ENCODE peak calls at places on chromosome 17, in four cellular contexts. G, U, F and C are unnamed samples.
A peak's percentile ranks its signal among the peaks of the same experiment; 100 is the strongest.

GRCh38 chr17:37148171-37148570 is 199.4 kb downstream of the AATF start:
- DNase-seq in U (no peak), F (no peak), G (no peak), C (no peak)

GRCh38 chr17:7852919-7853692 is 1.8 kb upstream of the TMEM88 start:
- DNase-seq in U (no peak), G (no peak), F (no peak), C (no peak)

GRCh38 chr17:77214743-77215142 is 74.0 kb downstream of the SEC14L1 start:
- DNase-seq in U (no peak), F (peak; percentile 65), G (no peak), C (peak; percentile 65)

GRCh38 chr17:83200746-83201145 is 121.3 kb downstream of the METRNL start:
- DNase-seq in F (no peak), U (no peak), G (no peak), C (no peak)

GRCh38 chr17:58643147-58643546 is 48.7 kb downstream of the TEX14 start:
- DNase-seq in G (no peak), F (no peak), U (no peak), C (no peak)

GRCh38 chr17:81518113-81518784 is 5.7 kb upstream of the ACTG1 start:
- DNase-seq in G (no peak), U (no peak), F (no peak), C (no peak)

GRCh38 chr17:82734987-82735866 is at the start of gene FN3K:
- DNase-seq in F (peak; percentile 48), U (peak; percentile 92), G (no peak), C (no peak)

GRCh38 chr17:77331161-77331864 is 190.5 kb downstream of the SEC14L1 start:
- DNase-seq in U (peak; percentile 83), G (peak; percentile 75), F (peak; percentile 84), C (peak; percentile 90)

GRCh38 chr17:76735586-76736348 is 1.4 kb downstream of the SRSF2 start:
- DNase-seq in G (no peak), U (no peak), F (no peak), C (no peak)

GRCh38 chr17:75689441-75689873 is 22.3 kb downstream of the SAP30BP start:
- DNase-seq in F (no peak), U (no peak), G (peak; percentile 60), C (no peak)

GRCh38 chr17:42618442-42619150 is 9.1 kb downstream of the TUBG1 start:
- DNase-seq in F (peak; percentile 82), U (peak; percentile 65), G (peak; percentile 93), C (no peak)

GRCh38 chr17:7191571-7192270 is 12.6 kb upstream of the ASGR1 start:
- DNase-seq in U (peak; percentile 37), G (no peak), F (peak; percentile 50), C (peak; percentile 80)

GRCh38 chr17:17048106-17048505 is 5.8 kb downstream of the MPRIP start:
- DNase-seq in U (no peak), F (no peak), G (no peak), C (no peak)

GRCh38 chr17:80265205-80266068 is 4.8 kb downstream of the RNF213 start:
- DNase-seq in G (peak; percentile 84), F (no peak), U (no peak), C (no peak)

GRCh38 chr17:47785538-47786123 is 36.0 kb downstream of the OSBPL7 start:
- DNase-seq in F (peak; percentile 52), G (no peak), U (peak; percentile 63), C (peak; percentile 48)

GRCh38 chr17:7557825-7558543 is 566 bp upstream of the TNFSF13 start:
- DNase-seq in G (no peak), U (no peak), F (peak; percentile 52), C (no peak)

GRCh38 chr17:13395346-13395745 is 206.4 kb downstream of the HS3ST3A1 start:
- DNase-seq in G (no peak), F (no peak), U (no peak), C (no peak)

GRCh38 chr17:13395872-13396271 is 205.9 kb downstream of the HS3ST3A1 start:
- DNase-seq in U (no peak), G (no peak), F (no peak), C (no peak)

GRCh38 chr17:13398091-13398490 is 203.6 kb downstream of the HS3ST3A1 start:
- DNase-seq in F (no peak), G (no peak), U (no peak), C (no peak)

GRCh38 chr17:13398853-13399252 is 202.9 kb downstream of the HS3ST3A1 start:
- DNase-seq in G (no peak), U (no peak), F (no peak), C (no peak)

DNA sequence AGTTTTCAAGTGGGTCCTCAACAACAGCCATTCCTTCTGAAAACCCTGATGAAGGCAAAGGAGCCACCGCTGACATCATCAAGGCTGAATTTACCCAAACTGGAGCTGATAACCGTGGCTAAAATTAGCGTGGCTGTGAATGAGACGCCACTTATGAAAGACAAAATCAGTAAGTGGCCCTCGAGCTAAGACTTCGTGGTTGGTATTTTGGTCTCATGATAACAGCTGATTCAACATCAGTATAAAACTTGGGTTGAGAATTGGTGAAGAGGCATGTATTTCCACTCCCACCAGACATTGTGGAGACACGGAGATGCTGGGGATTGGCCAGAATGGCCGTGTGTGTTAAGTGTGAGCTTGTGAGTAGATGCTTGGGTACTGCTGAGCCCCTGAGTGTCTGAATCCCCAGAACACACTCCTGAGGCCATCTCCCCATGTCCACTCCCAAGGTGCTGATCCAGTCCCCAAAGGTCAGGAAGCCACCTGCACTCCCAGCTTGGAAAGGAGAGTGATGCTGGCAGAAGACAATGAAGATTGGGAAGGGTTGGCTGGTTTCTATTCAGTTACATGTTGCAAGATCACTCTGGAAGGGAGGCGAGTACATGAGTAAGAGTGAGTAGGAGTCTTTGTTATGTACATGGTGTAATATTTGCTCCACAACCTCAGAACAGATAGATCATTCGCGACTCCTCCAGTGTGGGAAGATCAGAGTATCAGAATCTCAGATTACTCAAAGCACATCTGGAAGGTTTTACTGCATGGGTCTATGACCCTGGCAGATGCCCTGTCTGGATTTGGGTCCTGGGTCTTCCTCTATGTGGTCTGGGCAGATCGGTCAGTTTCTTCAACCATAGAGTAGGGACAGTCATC is 207.7 kb downstream of the HS3ST3A1 start:
- DNase-seq in G (no peak), U (no peak), F (no peak), C (no peak)
- TF ChIP-seq FOXM1 in G (no peak), U (no peak), F (no peak), C (no peak)

GRCh38 chr17:74243013-74243755 is 29.8 kb downstream of the TTYH2 start:
- DNase-seq in G (no peak), U (no peak), F (no peak), C (no peak)

GRCh38 chr17:74244543-74244942 is 29.5 kb upstream of the DNAI2 start:
- DNase-seq in G (no peak), U (no peak), F (no peak), C (no peak)

GRCh38 chr17:74244128-74244527 is 29.9 kb upstream of the DNAI2 start:
- DNase-seq in U (no peak), G (no peak), F (no peak), C (no peak)

GRCh38 chr17:74245145-74245817 is 28.8 kb upstream of the DNAI2 start:
- DNase-seq in F (no peak), G (no peak), U (no peak), C (no peak)

GRCh38 chr17:74245818-74246204 is 28.2 kb upstream of the DNAI2 start:
- DNase-seq in U (no peak), G (no peak), F (no peak), C (no peak)
- TF ChIP-seq SP1 in U (no peak), G (no peak), F (no peak), C (no peak)

GRCh38 chr17:10169274-10169673 is 29.1 kb downstream of the GAS7 start:
- DNase-seq in G (no peak), F (no peak), U (no peak), C (no peak)
- TF ChIP-seq FOXM1 in G (no peak), F (no peak), U (no peak), C (no peak)

GRCh38 chr17:32998893-32999240 is 7.2 kb downstream of the SPACA3 start:
- DNase-seq in G (no peak), U (no peak), F (no peak), C (no peak)

GRCh38 chr17:33002245-33002644 is 10.6 kb downstream of the SPACA3 start:
- DNase-seq in F (no peak), G (no peak), U (no peak), C (no peak)

GRCh38 chr17:32995416-32995815 is 3.8 kb downstream of the SPACA3 start:
- DNase-seq in F (no peak), G (no peak), U (no peak), C (no peak)

GRCh38 chr17:32993977-32994376 is 2.3 kb downstream of the SPACA3 start:
- DNase-seq in U (no peak), G (no peak), F (no peak), C (no peak)

GRCh38 chr17:32998111-32998892 is 6.7 kb downstream of the SPACA3 start:
- DNase-seq in F (peak; percentile 35), G (no peak), U (peak; percentile 87), C (peak; percentile 71)
- TF ChIP-seq SP1 in F (no peak), G (no peak), U (no peak), C (no peak)

GRCh38 chr17:18186271-18186982 is 2.8 kb downstream of the ALKBH5 start:
- DNase-seq in F (no peak), G (no peak), U (no peak), C (no peak)

GRCh38 chr17:18187226-18187625 is 3.6 kb downstream of the ALKBH5 start:
- DNase-seq in F (peak; percentile 40), U (no peak), G (no peak), C (no peak)

GRCh38 chr17:18190629-18191028 is 7.0 kb downstream of the ALKBH5 start:
- DNase-seq in F (no peak), G (no peak), U (no peak), C (no peak)

GRCh38 chr17:18185832-18186231 is 2.2 kb downstream of the ALKBH5 start:
- DNase-seq in F (no peak), G (no peak), U (no peak), C (no peak)

GRCh38 chr17:18187816-18188761 is 4.5 kb downstream of the ALKBH5 start:
- DNase-seq in G (no peak), U (no peak), F (no peak), C (no peak)
- TF ChIP-seq FOXM1 in G (no peak), U (no peak), F (no peak), C (no peak)

GRCh38 chr17:69761767-69762321 is 313.2 kb upstream of the KCNJ16 start:
- DNase-seq in G (no peak), U (no peak), F (peak; percentile 9), C (no peak)
- TF ChIP-seq SP1 in G (no peak), U (no peak), F (no peak), C (no peak)

DNA sequence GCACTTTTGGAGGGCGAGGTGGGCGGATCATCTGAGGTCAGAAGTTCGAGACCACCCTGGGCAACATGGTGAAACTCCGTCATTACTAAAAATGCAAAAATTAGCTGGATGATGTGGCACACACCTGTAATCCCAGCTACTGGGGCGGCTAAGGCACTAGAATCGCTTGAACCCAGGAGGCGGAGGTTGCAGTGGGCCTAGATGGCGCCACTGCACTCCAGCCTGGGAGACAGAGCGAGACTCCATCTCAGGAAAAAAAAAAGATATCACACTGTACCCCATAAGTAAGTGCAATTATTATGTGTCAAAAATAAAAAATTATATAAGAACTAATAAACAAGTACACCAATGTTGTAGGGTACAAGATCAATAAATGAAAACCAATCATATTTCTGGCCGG is 200.0 kb downstream of the CDRT15L2 start:
- DNase-seq in F (no peak), G (no peak), U (no peak), C (no peak)
- TF ChIP-seq FOXM1 in F (no peak), G (no peak), U (no peak), C (no peak)